ENCODE peak calls at places on chromosomes 13 and 19, in four cellular contexts. M, V, F and N are unnamed samples.

GRCh38 chr13:36031490-36031889 is 99.7 kb downstream of the DCLK1 start:
- DNase-seq in F (no peak), M (no peak), V (no peak), N (no peak)

GRCh38 chr13:25871389-25872125 is 180.3 kb downstream of the SHISA2 start:
- DNase-seq in V (no peak), F (no peak), M (no peak), N (no peak)

GRCh38 chr13:39909634-39910033 is 254.2 kb downstream of the COG6 start:
- DNase-seq in M (no peak), V (no peak), F (no peak), N (no peak)

GRCh38 chr13:51625555-51626345 is 41.5 kb downstream of the WDFY2 start:
- DNase-seq in M (no peak), F (no peak), V (peak; percentile 17), N (no peak)

GRCh38 chr13:44141213-44141724 is 232.4 kb upstream of the SERP2 start:
- DNase-seq in F (no peak), V (no peak), M (no peak), N (no peak)

GRCh38 chr13:67752741-67753140 is 522.6 kb upstream of the PCDH9 start:
- DNase-seq in F (no peak), V (no peak), M (no peak), N (no peak)

GRCh38 chr13:98460519-98460918 is 116.4 kb downstream of the STK24 start:
- DNase-seq in M (no peak), F (no peak), V (no peak), N (no peak)

GRCh38 chr19:56613639-56614038 is 18.5 kb downstream of the ZNF71 start:
- DNase-seq in M (no peak), V (no peak), F (no peak), N (no peak)

GRCh38 chr19:995051-995827 is 5.0 kb upstream of the GRIN3B start:
- DNase-seq in V (peak; percentile 93), F (no peak), M (no peak), N (peak; percentile 86)

GRCh38 chr13:110199046-110199831 is 107.7 kb downstream of the COL4A1 start:
- DNase-seq in F (no peak), M (no peak), V (no peak), N (no peak)

GRCh38 chr13:43848250-43848649 is 31.3 kb downstream of the CCDC122 start:
- DNase-seq in F (peak; percentile 13), M (no peak), V (no peak), N (no peak)

GRCh38 chr19:11921852-11922495 is 2.9 kb upstream of the ZNF700 start:
- DNase-seq in V (no peak), F (no peak), M (no peak), N (no peak)